ENCODE peak calls at places on chromosome 2, in eight cellular contexts. N, L, I, W, Q, K, F and Z are unnamed samples.

GRCh38 chr2:225113356-225114015 is 71.2 kb upstream of the DOCK10 start:
- DNase-seq in N (no peak), L (no peak), I (no peak), W (no peak), Q (no peak), K (no peak), F (no peak), Z (no peak)

GRCh38 chr2:45652090-45653050 is 895 bp downstream of the PRKCE start:
- DNase-seq in N (peak; percentile 80), L (no peak), I (no peak), W (peak; percentile 38), Q (peak; percentile 36), K (peak; percentile 87), F (peak; percentile 61), Z (peak; percentile 36)

GRCh38 chr2:233690444-233690843 is 2.2 kb upstream of the UGT1A6 start:
- DNase-seq in N (no peak), L (no peak), I (no peak), W (no peak), Q (no peak), K (no peak), F (no peak), Z (no peak)

GRCh38 chr2:54476852-54477251 is 20.7 kb downstream of the SPTBN1 start:
- DNase-seq in N (no peak), L (no peak), I (no peak), W (no peak), Q (no peak), K (no peak), F (no peak), Z (no peak)

GRCh38 chr2:149800624-149801220 is 213.1 kb upstream of the MMADHC start:
- DNase-seq in N (no peak), L (no peak), I (no peak), W (no peak), Q (no peak), K (no peak), F (no peak), Z (no peak)

GRCh38 chr2:215881582-215881981 is 131.8 kb downstream of the MREG start:
- DNase-seq in N (no peak), L (no peak), I (no peak), W (no peak), Q (no peak), K (no peak), F (no peak), Z (no peak)

GRCh38 chr2:149055751-149056150 is 17.3 kb downstream of the LYPD6B start:
- DNase-seq in N (no peak), L (no peak), I (no peak), W (no peak), Q (no peak), K (no peak), F (no peak), Z (no peak)

GRCh38 chr2:42562474-42563144 is 5.8 kb upstream of the MTA3 start:
- DNase-seq in N (peak; percentile 56), L (no peak), I (no peak), W (peak; percentile 86), Q (peak; percentile 86), K (no peak), F (no peak), Z (no peak)

GRCh38 chr2:67295406-67295805 is 101.7 kb upstream of the ETAA1 start:
- DNase-seq in N (no peak), L (no peak), I (no peak), W (no peak), Q (no peak), K (no peak), F (no peak), Z (no peak)

GRCh38 chr2:9975328-9975727 is 23.8 kb downstream of the GRHL1 start:
- DNase-seq in N (no peak), L (no peak), I (no peak), W (peak; percentile 72), Q (peak; percentile 83), K (no peak), F (no peak), Z (no peak)

GRCh38 chr2:127386764-127387654 is 766 bp downstream of the MAP3K2 start:
- DNase-seq in N (peak; percentile 90), L (peak; percentile 95), I (peak; percentile 91), W (peak; percentile 90), Q (peak; percentile 88), K (peak; percentile 97), F (peak; percentile 87), Z (peak; percentile 73)

GRCh38 chr2:161044095-161044874 is 115.9 kb upstream of the TANK start:
- DNase-seq in N (peak; percentile 64), L (no peak), I (no peak), W (no peak), Q (no peak), K (no peak), F (no peak), Z (peak; percentile 51)

GRCh38 chr2:55160422-55160821 is 71.7 kb downstream of the CLHC1 start:
- DNase-seq in N (no peak), L (peak; percentile 72), I (no peak), W (peak; percentile 71), Q (no peak), K (no peak), F (no peak), Z (no peak)

DNA sequence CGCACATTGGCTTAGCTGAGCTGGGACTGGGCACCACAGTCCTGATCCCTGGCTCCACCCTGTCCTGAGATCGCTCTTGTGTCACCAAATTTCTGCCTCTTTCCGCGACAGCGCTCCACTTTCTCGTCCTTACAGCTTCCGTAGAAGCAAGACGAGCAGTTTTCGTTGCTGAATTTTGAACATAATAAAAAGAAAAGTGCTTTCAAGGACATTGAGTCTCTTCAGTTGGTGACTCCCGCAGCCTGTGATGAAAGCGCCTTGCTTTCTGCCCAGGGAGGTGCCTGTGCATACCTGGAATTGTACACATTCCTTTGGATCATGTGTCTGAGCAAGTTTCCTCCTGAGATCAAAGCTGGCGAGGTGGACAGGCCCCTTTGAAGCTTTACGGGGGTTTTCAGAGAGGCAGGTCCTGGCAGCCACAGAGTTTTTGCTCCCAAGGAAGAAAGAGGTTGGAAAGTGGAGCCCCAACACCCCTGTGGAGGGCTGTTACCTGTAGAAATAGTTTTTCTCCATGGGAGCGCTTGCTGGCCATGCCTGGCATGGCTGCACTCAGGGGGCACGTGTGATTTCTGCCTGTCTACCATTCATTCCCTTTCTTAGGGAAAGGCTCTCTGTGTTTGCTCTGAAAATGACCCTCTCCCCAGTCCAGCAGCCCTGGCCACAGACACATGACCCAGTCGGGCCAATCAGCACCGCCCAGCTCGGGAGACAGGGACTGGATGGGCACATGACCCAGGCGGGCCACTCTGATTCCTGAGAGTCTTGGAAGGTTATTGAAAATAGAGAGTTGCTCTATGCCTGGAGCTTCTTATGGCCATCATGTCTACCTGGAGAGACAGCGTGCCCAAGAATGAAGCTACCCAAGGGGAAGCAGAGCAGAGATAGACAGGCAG is 115.6 kb upstream of the OTOS start:
- DNase-seq in N (peak; percentile 34), L (peak; percentile 81), I (peak; percentile 96), W (peak; percentile 46), Q (peak; percentile 23), K (peak; percentile 56), F (no peak), Z (no peak)
- TF ChIP-seq POLR2A in N (no peak), L (no peak), I (peak; percentile 62), W (peak; percentile 61), Q (no peak), K (no peak), F (no peak), Z (no peak)

DNA sequence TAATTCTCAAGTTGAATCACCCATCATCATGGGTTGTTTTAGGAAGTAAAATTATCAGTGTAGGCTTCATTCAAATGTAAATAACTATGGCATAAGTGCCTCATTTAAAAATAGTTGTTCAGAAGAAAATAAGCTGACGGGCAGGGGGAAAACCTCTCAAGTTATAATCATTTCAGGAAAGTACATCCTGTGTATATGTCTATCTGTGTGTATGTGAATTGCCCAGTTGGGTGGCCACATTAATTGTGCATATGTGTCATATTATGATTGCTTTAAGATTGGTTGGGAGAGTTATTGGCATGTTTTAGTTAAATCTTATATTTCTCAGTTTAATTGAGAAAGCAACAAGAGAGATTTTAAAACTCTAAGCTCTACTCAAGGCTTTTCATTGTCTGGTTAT is 282.8 kb upstream of the VWC2L start:
- DNase-seq in N (no peak), L (no peak), I (no peak), W (no peak), Q (no peak), K (no peak), F (no peak), Z (no peak)
- H3K27ac ChIP-seq in N (no peak overlapping the region), L (no peak overlapping the region), I (no peak overlapping the region), W (no peak overlapping the region), Q (no peak overlapping the region), K (no peak overlapping the region), F (no peak overlapping the region), Z (no peak overlapping the region)

DNA sequence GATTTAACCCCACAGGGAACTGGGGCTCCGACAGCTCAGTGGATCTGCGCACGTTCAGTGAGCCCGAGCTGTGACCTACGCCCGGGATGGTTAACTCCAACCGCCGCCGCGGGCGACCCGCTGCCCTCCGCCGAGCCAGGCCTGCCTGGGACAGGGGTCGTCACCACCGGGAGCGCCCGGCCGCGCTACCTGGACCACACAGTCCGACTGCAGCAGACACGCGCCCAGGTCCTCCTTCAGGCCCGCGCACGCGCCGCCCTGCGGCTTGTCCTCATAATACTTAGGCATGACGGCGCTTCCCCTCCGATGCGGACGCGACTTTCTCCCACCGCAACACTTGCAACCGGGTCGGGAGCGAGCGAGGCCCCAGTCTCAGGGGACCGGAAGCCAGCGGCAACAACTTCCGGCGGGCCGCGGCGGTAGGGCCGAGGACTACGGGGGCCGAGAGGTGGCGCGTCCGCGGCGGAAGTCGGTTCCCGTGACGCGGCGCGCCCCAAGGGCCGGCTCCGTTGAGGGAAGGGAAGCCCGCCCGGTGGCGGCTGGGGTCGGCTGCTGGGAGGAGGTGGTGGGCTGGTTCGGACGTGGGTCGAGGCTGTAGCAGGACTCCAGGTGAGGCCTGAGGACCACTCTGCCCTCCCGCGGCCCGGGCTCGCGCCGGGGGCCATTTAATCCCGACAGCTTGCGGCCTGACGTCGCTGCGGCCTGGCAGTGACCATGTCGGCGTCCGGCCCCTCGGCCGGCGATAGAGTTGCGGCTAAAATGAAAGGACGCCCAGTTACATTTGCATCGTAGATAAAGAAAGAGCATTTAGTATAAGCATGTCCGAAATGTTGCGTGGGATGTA is at the start of the genes COA5 and UNC50:
- DNase-seq in N (peak; percentile 94), L (peak; percentile 97), I (peak; percentile 86), W (peak; percentile 89), Q (peak; percentile 89), K (peak; percentile 98), F (peak; percentile 94), Z (peak; percentile 68)
- TF ChIP-seq POLR2A in N (peak; percentile 92), L (peak; percentile 84), I (peak; percentile 92), W (peak; percentile 83), Q (no peak), K (peak; percentile 48), F (no peak), Z (peak; percentile 80)

GRCh38 chr2:44273076-44273475 is 2.2 kb upstream of the SLC3A1 start:
- DNase-seq in N (no peak), L (no peak), I (no peak), W (no peak), Q (no peak), K (no peak), F (no peak), Z (no peak)

GRCh38 chr2:44268259-44268649 is 7.0 kb upstream of the SLC3A1 start:
- DNase-seq in N (no peak), L (no peak), I (no peak), W (no peak), Q (no peak), K (no peak), F (no peak), Z (no peak)

GRCh38 chr2:44271296-44271695 is 4.0 kb upstream of the SLC3A1 start:
- DNase-seq in N (no peak), L (no peak), I (no peak), W (no peak), Q (no peak), K (no peak), F (no peak), Z (no peak)

GRCh38 chr2:44267269-44268258 is 7.7 kb upstream of the SLC3A1 start:
- DNase-seq in N (no peak), L (no peak), I (no peak), W (no peak), Q (no peak), K (no peak), F (no peak), Z (peak; percentile 9)

GRCh38 chr2:44269831-44270230 is 5.4 kb upstream of the SLC3A1 start:
- DNase-seq in N (no peak), L (no peak), I (no peak), W (no peak), Q (no peak), K (no peak), F (no peak), Z (no peak)
- H3K27ac ChIP-seq in N (peak overlapping the region; percentile 84), L (no peak overlapping the region), I (no peak overlapping the region), W (no peak overlapping the region), Q (no peak overlapping the region), K (no peak overlapping the region), F (no peak overlapping the region), Z (no peak overlapping the region)